ENCODE peak calls at places on chromosomes 2 and 18, in ten cellular contexts. X is fibroblast of lung, L is K562, J is astrocyte, T is GM12878, A is AG04450, R is mucosa of descending colon, W is heart right ventricle, Q is GM20000, G is astrocyte of the spinal cord. C is an unnamed sample.

GRCh38 chr2:49801898-49802297 is 647.6 kb upstream of the FSHR start:
- DNase-seq in A (no peak), G (peak), R (no peak), T (no peak), L (no peak), W (no peak), J (peak), Q (no peak), X (no peak), C (no peak)

GRCh38 chr18:46939337-46939963 is 22.0 kb downstream of the KATNAL2 start:
- DNase-seq in Q (no peak), J (peak), T (no peak), X (peak), R (no peak), A (no peak), G (peak), L (no peak), W (no peak), C (no peak)

GRCh38 chr2:164625378-164625971 is 4.2 kb upstream of the GRB14 start:
- DNase-seq in L (no peak), Q (no peak), X (no peak), J (peak), A (no peak), W (no peak), T (no peak), R (no peak), G (peak), C (no peak)

GRCh38 chr2:189657867-189658266 is 3.4 kb upstream of the ASNSD1 start:
- DNase-seq in W (peak), T (peak), X (no peak), J (peak), R (peak), Q (peak), A (no peak), L (no peak), G (peak), C (no peak)

GRCh38 chr2:146730882-146731281 is 1113.9 kb upstream of the ACVR2A start:
- DNase-seq in R (no peak), W (no peak), A (no peak), Q (no peak), G (no peak), X (peak), J (no peak), T (no peak), L (no peak), C (no peak)

GRCh38 chr18:22694954-22695353 is 238.2 kb upstream of the RBBP8 start:
- DNase-seq in R (no peak), Q (no peak), G (peak), J (peak), W (peak), A (peak), X (peak), L (peak), T (no peak), C (no peak)

GRCh38 chr2:215369191-215369760 is 57.4 kb downstream of the ATIC start:
- DNase-seq in Q (no peak), G (peak), A (no peak), T (no peak), L (no peak), R (no peak), J (peak), W (no peak), X (peak), C (no peak)

GRCh38 chr18:8212893-8213805 is 396.1 kb upstream of the RAB12 start:
- DNase-seq in A (peak), T (no peak), J (peak), G (peak), W (no peak), L (no peak), Q (no peak), R (no peak), X (peak), C (no peak)

GRCh38 chr2:65562890-65563289 is 130.5 kb upstream of the SPRED2 start:
- DNase-seq in Q (no peak), T (no peak), L (no peak), X (no peak), J (no peak), R (no peak), A (no peak), W (peak), G (no peak), C (no peak)

GRCh38 chr2:101644842-101645383 is 52.6 kb upstream of the MAP4K4 start:
- DNase-seq in X (no peak), A (no peak), G (no peak), R (no peak), T (no peak), Q (no peak), L (no peak), W (no peak), J (no peak), C (no peak)

GRCh38 chr18:79953921-79954651 is 2.6 kb upstream of the SLC66A2 start:
- DNase-seq in T (no peak), A (no peak), W (no peak), G (no peak), J (no peak), Q (no peak), L (no peak), R (peak), X (no peak), C (peak)

GRCh38 chr2:144237845-144238637 is 281.9 kb downstream of the ZEB2 start:
- DNase-seq in G (no peak), L (no peak), T (no peak), J (no peak), R (no peak), W (no peak), X (no peak), Q (no peak), A (no peak), C (no peak)

GRCh38 chr2:176126929-176127768 is 2.4 kb upstream of the HOXD8 start:
- DNase-seq in J (no peak), X (peak), R (peak), L (peak), G (peak), A (peak), Q (peak), W (peak), T (no peak), C (no peak)

GRCh38 chr2:152421521-152422367 is 86.8 kb downstream of the FMNL2 start:
- DNase-seq in T (no peak), W (no peak), J (peak), Q (no peak), L (no peak), A (peak), X (peak), G (peak), R (peak), C (no peak)

GRCh38 chr2:150878347-150878746 is 383.3 kb downstream of the RBM43 start:
- DNase-seq in W (no peak), G (peak), J (peak), L (no peak), Q (no peak), R (no peak), A (no peak), T (no peak), X (peak), C (no peak)

GRCh38 chr2:143451622-143452021 is 322.4 kb downstream of the ARHGAP15 start:
- DNase-seq in J (peak), W (no peak), L (no peak), T (no peak), A (no peak), R (no peak), G (peak), X (peak), Q (no peak), C (no peak)

GRCh38 chr18:6929370-6930102 is 188.1 kb downstream of the LAMA1 start:
- DNase-seq in Q (no peak), W (no peak), T (no peak), R (peak), L (peak), J (no peak), X (no peak), G (no peak), A (no peak), C (no peak)

GRCh38 chr2:168939918-168940317 is 38.8 kb downstream of the G6PC2 start:
- DNase-seq in Q (no peak), J (no peak), X (no peak), G (no peak), L (no peak), T (no peak), W (no peak), A (no peak), R (no peak), C (no peak)

GRCh38 chr18:7390731-7391492 is 160.0 kb downstream of the LRRC30 start:
- DNase-seq in L (no peak), R (no peak), X (no peak), G (no peak), Q (no peak), J (no peak), W (no peak), A (no peak), T (no peak), C (no peak)

GRCh38 chr2:122096788-122097187 is 341.3 kb downstream of the TSN start:
- DNase-seq in W (no peak), X (no peak), Q (no peak), R (no peak), L (no peak), G (no peak), J (no peak), A (no peak), T (no peak), C (no peak)

GRCh38 chr2:205047273-205047839 is 502.1 kb downstream of the PARD3B start:
- DNase-seq in A (no peak), Q (no peak), T (no peak), L (no peak), X (no peak), R (no peak), G (no peak), W (no peak), J (no peak), C (no peak)

GRCh38 chr2:223835701-223836532 is 1.5 kb downstream of the AP1S3 start:
- DNase-seq in L (no peak), Q (peak), R (peak), A (no peak), G (no peak), J (no peak), T (peak), W (no peak), X (no peak), C (no peak)

GRCh38 chr2:218168635-218169462 is 2.1 kb upstream of the CXCR1 start:
- DNase-seq in W (peak), X (peak), G (peak), R (peak), A (no peak), J (no peak), T (no peak), Q (peak), L (peak), C (no peak)

GRCh38 chr2:206045251-206045650 is 40.7 kb downstream of the INO80D start:
- DNase-seq in R (no peak), G (no peak), J (peak), L (no peak), Q (no peak), A (no peak), W (no peak), X (peak), T (no peak), C (no peak)

GRCh38 chr2:227853204-227853629 is 18.2 kb upstream of the DAW1 start:
- DNase-seq in L (no peak), Q (no peak), J (peak), X (peak), A (peak), G (peak), W (no peak), R (no peak), T (no peak), C (no peak)

GRCh38 chr2:70936979-70937811 is 1.5 kb downstream of the ATP6V1B1 start:
- DNase-seq in J (no peak), X (no peak), T (no peak), G (no peak), A (no peak), L (no peak), Q (no peak), R (no peak), W (no peak), C (peak)

GRCh38 chr2:174798801-174799200 is 34.5 kb upstream of the CHRNA1 start:
- DNase-seq in W (no peak), L (no peak), R (no peak), A (no peak), T (no peak), X (no peak), J (no peak), G (no peak), Q (no peak), C (no peak)

GRCh38 chr2:7709907-7710306 is 792.7 kb downstream of the RNF144A start:
- DNase-seq in A (no peak), T (no peak), R (no peak), Q (no peak), G (no peak), W (no peak), L (no peak), X (no peak), J (peak), C (no peak)

GRCh38 chr2:103527278-103527677 is 765.4 kb downstream of the TMEM182 start:
- DNase-seq in Q (no peak), G (no peak), R (no peak), J (no peak), L (no peak), A (no peak), W (no peak), X (no peak), T (no peak), C (no peak)

GRCh38 chr2:118764855-118765254 is 82.6 kb downstream of the EN1 start:
- DNase-seq in A (no peak), X (no peak), J (no peak), T (no peak), G (no peak), L (no peak), R (no peak), Q (no peak), W (no peak), C (no peak)

GRCh38 chr2:118761791-118762190 is 85.7 kb downstream of the EN1 start:
- DNase-seq in R (no peak), Q (no peak), L (no peak), A (no peak), X (no peak), J (no peak), G (no peak), W (no peak), T (no peak), C (no peak)

GRCh38 chr2:118763797-118764196 is 83.7 kb downstream of the EN1 start:
- DNase-seq in A (no peak), X (peak), W (no peak), L (peak), T (no peak), G (peak), R (no peak), J (peak), Q (no peak), C (no peak)
- TF ChIP-seq CTCF in A (peak), X (peak), W (no peak), L (no peak), T (no peak), G (peak), R (no peak), J (peak), Q (no peak), C (peak)

DNA sequence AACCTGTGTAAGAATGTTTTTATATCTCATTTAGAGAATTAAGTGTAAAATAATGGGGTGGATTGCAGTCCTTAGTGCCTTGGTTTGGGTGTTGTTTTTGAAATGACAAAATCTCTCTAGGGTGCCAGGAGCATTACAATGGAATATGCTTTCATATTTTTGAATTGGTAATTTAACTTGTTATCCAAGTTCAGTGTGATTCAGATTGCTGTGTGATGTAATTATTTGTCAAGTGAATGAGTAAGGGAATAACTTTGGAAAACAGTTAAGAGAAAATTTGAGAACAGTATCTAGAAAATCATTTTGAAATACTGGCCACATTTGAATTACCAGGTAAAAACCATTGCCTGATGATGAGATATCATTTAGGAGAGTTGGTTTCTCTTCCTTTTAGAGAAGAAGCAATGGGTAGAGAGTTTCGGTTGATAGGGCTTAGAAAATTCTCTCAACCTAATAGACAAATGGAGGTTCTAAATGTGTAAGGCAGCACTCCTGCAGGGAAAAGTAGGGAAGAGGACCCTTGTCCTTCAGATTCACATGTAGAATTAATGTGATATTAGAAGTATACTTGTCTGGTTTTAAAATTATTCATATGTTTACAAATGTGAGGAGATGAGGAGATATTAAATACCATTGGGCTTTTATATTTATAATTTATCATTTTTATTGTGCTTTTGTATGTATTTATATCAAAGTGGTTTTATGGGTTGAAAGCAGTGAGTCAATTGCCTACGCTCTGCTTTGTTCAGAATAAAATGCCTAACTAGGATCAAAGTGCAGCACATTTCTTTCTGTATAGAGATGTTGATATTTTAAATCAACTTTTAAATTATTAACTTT is 124.8 kb downstream of the PHLPP1 start:
- DNase-seq in L (no peak), Q (no peak), J (no peak), A (no peak), R (no peak), T (no peak), X (peak), G (no peak), W (no peak), C (no peak)
- TF ChIP-seq CTCF in L (no peak), Q (no peak), J (no peak), A (no peak), R (no peak), T (no peak), X (no peak), G (no peak), W (no peak), C (no peak)

GRCh38 chr2:125471963-125472362 is 1184.0 kb upstream of the GYPC start:
- DNase-seq in W (no peak), T (no peak), R (peak), X (peak), G (no peak), Q (peak), L (no peak), A (peak), J (no peak), C (no peak)
- TF ChIP-seq CTCF in W (no peak), T (peak), R (no peak), X (peak), G (peak), Q (peak), L (no peak), A (peak), J (peak), C (peak)

GRCh38 chr2:44778221-44778654 is 163.3 kb upstream of the SIX3 start:
- DNase-seq in R (no peak), X (no peak), J (no peak), G (no peak), T (no peak), W (no peak), A (no peak), Q (no peak), L (no peak), C (no peak)
- TF ChIP-seq CTCF in R (no peak), X (no peak), J (no peak), G (no peak), T (no peak), W (no peak), A (no peak), Q (no peak), L (no peak), C (no peak)

DNA sequence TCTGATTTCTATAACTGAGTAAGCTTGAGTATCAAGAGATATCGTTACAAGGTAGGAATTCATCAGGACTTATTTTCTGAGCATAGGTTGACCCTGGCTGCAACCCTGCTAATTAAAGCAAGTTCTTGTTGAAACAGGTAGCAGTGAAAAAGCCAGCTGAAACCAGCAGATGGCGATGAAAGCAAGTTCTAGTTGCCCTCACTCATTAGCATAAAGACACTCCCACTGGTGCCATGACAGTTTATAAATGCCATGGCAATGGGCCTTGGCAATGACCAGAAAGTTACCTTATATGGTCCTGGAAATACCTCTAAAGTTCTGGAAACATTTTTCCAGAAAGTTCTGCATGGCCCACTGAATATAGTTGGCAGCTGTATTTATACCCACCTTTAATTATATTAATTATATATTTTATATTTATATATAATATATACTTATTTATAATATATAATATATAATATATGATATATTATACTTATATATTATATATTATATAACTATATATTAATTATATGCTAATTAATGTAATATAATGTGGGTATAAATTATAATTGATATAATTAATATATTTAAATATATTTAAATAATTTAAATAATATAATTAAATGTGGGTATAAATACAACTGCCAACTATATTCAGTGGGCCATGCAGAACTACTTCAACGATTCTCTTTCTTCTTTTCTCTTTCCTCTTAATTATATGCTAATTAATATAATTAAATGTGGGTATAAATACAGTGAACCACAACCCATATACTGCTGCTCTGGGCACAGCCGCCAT is 188.0 kb downstream of the CDH7 start:
- DNase-seq in X (peak), R (peak), G (peak), T (peak), W (no peak), A (no peak), Q (no peak), L (no peak), J (peak), C (no peak)
- TF ChIP-seq CTCF in X (no peak), R (no peak), G (peak), T (peak), W (no peak), A (no peak), Q (no peak), L (no peak), J (peak), C (peak)

GRCh38 chr2:185738679-185739472 is at the start of gene FSIP2:
- DNase-seq in A (no peak), L (peak), T (no peak), W (peak), R (peak), Q (peak), X (peak), G (peak), J (peak), C (peak)
- TF ChIP-seq CTCF in A (peak), L (peak), T (peak), W (peak), R (peak), Q (peak), X (peak), G (peak), J (peak), C (peak)

GRCh38 chr18:49628993-49629795 is 67.3 kb downstream of the LIPG start:
- DNase-seq in W (peak), J (no peak), Q (no peak), R (peak), X (peak), L (no peak), T (no peak), A (no peak), G (no peak), C (no peak)
- TF ChIP-seq CTCF in W (no peak), J (no peak), Q (no peak), R (peak), X (peak), L (peak), T (peak), A (peak), G (peak), C (peak)

GRCh38 chr2:238106698-238107524 is 6.8 kb downstream of the ESPNL start:
- DNase-seq in T (no peak), A (no peak), X (peak), R (peak), J (no peak), Q (peak), G (no peak), L (peak), W (no peak), C (no peak)
- TF ChIP-seq CTCF in T (peak), A (peak), X (no peak), R (peak), J (no peak), Q (peak), G (peak), L (peak), W (peak), C (peak)

GRCh38 chr2:237378650-237379049 is 35.3 kb downstream of the COL6A3 start:
- DNase-seq in G (no peak), L (no peak), R (no peak), X (no peak), Q (no peak), W (no peak), A (no peak), J (no peak), T (no peak), C (no peak)

GRCh38 chr2:237384672-237385020 is 29.3 kb downstream of the COL6A3 start:
- DNase-seq in W (no peak), L (no peak), G (no peak), J (no peak), A (no peak), R (no peak), X (no peak), T (no peak), Q (no peak), C (no peak)

GRCh38 chr2:237383991-237384671 is 29.8 kb downstream of the COL6A3 start:
- DNase-seq in R (no peak), W (no peak), Q (no peak), J (no peak), G (no peak), X (peak), A (peak), L (no peak), T (no peak), C (no peak)

GRCh38 chr2:237380768-237381167 is 33.2 kb downstream of the COL6A3 start:
- DNase-seq in R (no peak), A (no peak), J (no peak), Q (no peak), W (no peak), G (no peak), L (no peak), T (no peak), X (no peak), C (no peak)

GRCh38 chr2:237379636-237380035 is 34.3 kb downstream of the COL6A3 start:
- DNase-seq in W (no peak), R (no peak), L (no peak), X (no peak), G (no peak), Q (no peak), J (no peak), T (no peak), A (no peak), C (no peak)
- TF ChIP-seq CTCF in W (no peak), R (no peak), L (no peak), X (no peak), G (no peak), Q (no peak), J (no peak), T (no peak), A (no peak), C (no peak)